ENCODE peak calls at places on chromosomes 13 and 19, in four cellular contexts. D is stimulated activated CD8-positive, alpha-beta memory T cell treated with anti-CD3 and anti-CD28 coated beads, Interleukin-4, amount 100 ng/mL, for 4 hours; W is NB4; U is HFFc6. X is an unnamed sample.

GRCh38 chr19:55820037-55820436 is 11.8 kb downstream of the NLRP11 start:
- DNase-seq in D (no peak), W (no peak), U (no peak), X (no peak)

GRCh38 chr19:2793126-2793525 is 7.8 kb downstream of the THOP1 start:
- DNase-seq in D (no peak), W (no peak), U (no peak), X (no peak)

GRCh38 chr13:68872338-68872737 is 1235.3 kb upstream of the ATXN8OS start:
- DNase-seq in D (no peak), W (no peak), U (no peak), X (no peak)

GRCh38 chr13:110505594-110505993 is 55.9 kb downstream of the RAB20 start:
- DNase-seq in D (no peak), W (no peak), U (no peak), X (no peak)

GRCh38 chr19:54364775-54365257 is at the start of gene LAIR1:
- DNase-seq in D (no peak), W (peak; percentile 91), U (no peak), X (no peak)

GRCh38 chr13:85816413-85816812 is 17.2 kb upstream of the SLITRK6 start:
- DNase-seq in D (no peak), W (no peak), U (no peak), X (no peak)

GRCh38 chr19:37966211-37967072 is 59.4 kb downstream of the SIPA1L3 start:
- DNase-seq in D (no peak), W (no peak), U (no peak), X (peak; percentile 53)

GRCh38 chr13:62085337-62085736 is 669.7 kb upstream of the PCDH20 start:
- DNase-seq in D (no peak), W (no peak), U (no peak), X (no peak)

X was measured in cerebellar nuclear complex.